ENCODE peak calls at places on chromosomes 2 and 18, in seven cellular contexts. G, W, M, Z, J, N and B are unnamed samples.

GRCh38 chr2:113370478-113371091 is 66.9 kb upstream of the ZNG1B start:
- DNase-seq in G (peak; percentile 72), W (peak; percentile 68), M (no peak), Z (peak; percentile 75), J (peak; percentile 21), N (peak; percentile 52), B (peak; percentile 57)

GRCh38 chr2:105734762-105735538 is 9.8 kb upstream of the NCK2 start:
- DNase-seq in G (no peak), W (peak; percentile 42), M (no peak), Z (no peak), J (no peak), N (no peak), B (no peak)

GRCh38 chr18:46583711-46584110 is 73.3 kb downstream of the LOXHD1 start:
- DNase-seq in G (no peak), W (no peak), M (no peak), Z (no peak), J (no peak), N (no peak), B (no peak)

GRCh38 chr18:10495936-10496335 is 29.9 kb upstream of the NAPG start:
- DNase-seq in G (no peak), W (no peak), M (no peak), Z (no peak), J (no peak), N (no peak), B (no peak)

GRCh38 chr18:3675446-3675845 is 225.5 kb downstream of the TGIF1 start:
- DNase-seq in G (no peak), W (peak; percentile 29), M (no peak), Z (no peak), J (no peak), N (no peak), B (no peak)

GRCh38 chr2:239247401-239248245 is 153.2 kb downstream of the HDAC4 start:
- DNase-seq in G (no peak), W (no peak), M (no peak), Z (peak; percentile 8), J (no peak), N (no peak), B (peak; percentile 48)

GRCh38 chr18:55779461-55779710 is 191.4 kb upstream of the TCF4 start:
- DNase-seq in G (no peak), W (no peak), M (no peak), Z (no peak), J (no peak), N (no peak), B (no peak)

GRCh38 chr2:66024396-66024795 is 410.5 kb upstream of the MEIS1 start:
- DNase-seq in G (peak; percentile 23), W (no peak), M (no peak), Z (no peak), J (no peak), N (no peak), B (no peak)

GRCh38 chr18:64972545-64972944 is 778.3 kb upstream of the CDH7 start:
- DNase-seq in G (no peak), W (no peak), M (no peak), Z (no peak), J (no peak), N (no peak), B (no peak)

GRCh38 chr2:150466770-150467640 is 20.5 kb downstream of the RND3 start:
- DNase-seq in G (no peak), W (peak; percentile 88), M (no peak), Z (no peak), J (no peak), N (no peak), B (no peak)

GRCh38 chr2:182915369-182916326 is 49.2 kb upstream of the FRZB start:
- DNase-seq in G (peak; percentile 20), W (peak; percentile 96), M (peak; percentile 71), Z (no peak), J (no peak), N (no peak), B (no peak)